ENCODE peak calls at places on chromosomes 5 and 9, in six cellular contexts. I is cardiac fibroblast, X is left lung, J is WTC11, S is AG09309, H is neural crest cell. C is an unnamed sample.

GRCh38 chr5:115838885-115839518 is 2.4 kb downstream of the ATG12 start:
- DNase-seq in H (no peak), J (no peak), I (peak), S (no peak), X (no peak), C (no peak)

GRCh38 chr5:39274388-39275085 is 55.2 kb upstream of the FYB1 start:
- DNase-seq in J (no peak), H (no peak), S (no peak), X (no peak), I (peak), C (no peak)

GRCh38 chr9:136328622-136329041 is 1.3 kb downstream of the GPSM1 start:
- DNase-seq in X (peak), H (peak), J (no peak), S (no peak), I (peak), C (no peak)

GRCh38 chr9:136646827-136647711 is 15.6 kb upstream of the EGFL7 start:
- DNase-seq in J (no peak), H (no peak), S (no peak), I (no peak), X (peak), C (no peak)

GRCh38 chr9:86304236-86304730 is 21.9 kb upstream of the ISCA1 start:
- DNase-seq in H (no peak), S (no peak), I (peak), X (no peak), J (no peak), C (no peak)

GRCh38 chr5:159975462-159976019 is 33.4 kb upstream of the TTC1 start:
- DNase-seq in J (no peak), S (peak), X (no peak), H (no peak), I (peak), C (no peak)

GRCh38 chr9:120868339-120868675 is 8.7 kb downstream of the PHF19 start:
- DNase-seq in I (peak), X (no peak), H (no peak), J (no peak), S (peak), C (no peak)

GRCh38 chr5:159120446-159120845 is 20.7 kb upstream of the EBF1 start:
- DNase-seq in I (no peak), X (no peak), J (no peak), H (no peak), S (no peak), C (no peak)

GRCh38 chr9:113853333-113853732 is 22.8 kb upstream of the ZNF618 start:
- DNase-seq in J (peak), S (no peak), H (no peak), I (peak), X (no peak), C (no peak)

GRCh38 chr9:69899491-69899890 is 78.9 kb downstream of the CFAP95 start:
- DNase-seq in S (no peak), X (no peak), H (no peak), I (no peak), J (no peak), C (no peak)

GRCh38 chr5:144202072-144202471 is 31.4 kb downstream of the KCTD16 start:
- DNase-seq in J (no peak), S (no peak), I (peak), X (no peak), H (no peak), C (no peak)

GRCh38 chr5:154276236-154276792 is 85.8 kb downstream of the GALNT10 start:
- DNase-seq in H (no peak), X (no peak), J (no peak), S (no peak), I (no peak), C (no peak)

GRCh38 chr5:72888595-72888994 is 67.2 kb upstream of the FCHO2 start:
- DNase-seq in I (no peak), J (no peak), S (no peak), X (no peak), H (no peak), C (no peak)

GRCh38 chr5:175576591-175576990 is 81.3 kb upstream of the HRH2 start:
- DNase-seq in J (no peak), X (no peak), H (no peak), I (no peak), S (no peak), C (no peak)

GRCh38 chr9:115146581-115147021 is 28.6 kb upstream of the TNC start:
- DNase-seq in J (no peak), X (no peak), I (peak), S (peak), H (no peak), C (no peak)

GRCh38 chr5:1670342-1670741 is 129.3 kb downstream of the MRPL36 start:
- DNase-seq in J (no peak), H (no peak), S (peak), X (no peak), I (no peak), C (no peak)

GRCh38 chr9:136572596-136573313 is 26.9 kb upstream of the NOTCH1 start:
- DNase-seq in I (no peak), S (no peak), X (peak), H (no peak), J (no peak), C (no peak)

GRCh38 chr5:64811050-64811640 is 42.4 kb downstream of the CWC27 start:
- DNase-seq in X (no peak), S (peak), I (peak), H (no peak), J (no peak), C (peak)

GRCh38 chr9:3863114-3863528 is 337.3 kb upstream of the RFX3 start:
- DNase-seq in S (peak), I (peak), X (no peak), J (no peak), H (no peak), C (no peak)

GRCh38 chr5:75567710-75568109 is 43.5 kb upstream of the ANKDD1B start:
- DNase-seq in X (no peak), S (no peak), I (peak), J (no peak), H (no peak), C (no peak)

GRCh38 chr9:114070188-114071103 is 7.7 kb downstream of the AMBP start:
- DNase-seq in J (no peak), X (peak), I (no peak), S (no peak), H (no peak), C (no peak)

GRCh38 chr9:133876836-133877235 is 115.3 kb downstream of the VAV2 start:
- DNase-seq in H (no peak), I (no peak), X (no peak), S (no peak), J (no peak), C (no peak)

GRCh38 chr5:135662683-135663082 is 83.9 kb upstream of the CXCL14 start:
- DNase-seq in S (no peak), H (no peak), X (no peak), J (no peak), I (no peak), C (no peak)

GRCh38 chr9:32644698-32645097 is 9.2 kb upstream of the TAF1L start:
- DNase-seq in S (peak), I (peak), J (no peak), H (no peak), X (no peak), C (no peak)

GRCh38 chr5:42005561-42006153 is 80.6 kb downstream of the FBXO4 start:
- DNase-seq in S (no peak), H (no peak), X (no peak), I (peak), J (no peak), C (no peak)

GRCh38 chr5:133121080-133121479 is 69.3 kb downstream of the HSPA4 start:
- DNase-seq in X (no peak), S (no peak), I (no peak), J (no peak), H (no peak), C (no peak)

GRCh38 chr5:141758316-141758965 is 76.4 kb upstream of the ARAP3 start:
- DNase-seq in I (no peak), S (no peak), H (peak), X (no peak), J (peak), C (no peak)

GRCh38 chr5:97087138-97087537 is 55.3 kb downstream of the LIX1 start:
- DNase-seq in X (no peak), I (no peak), H (no peak), S (no peak), J (no peak), C (no peak)

GRCh38 chr9:129664664-129665007 is 811 bp upstream of the PRRX2 start:
- DNase-seq in J (no peak), X (no peak), I (no peak), H (no peak), S (no peak), C (no peak)

GRCh38 chr9:4139201-4139600 is 160.7 kb downstream of the GLIS3 start:
- DNase-seq in J (no peak), X (no peak), S (no peak), H (no peak), I (no peak), C (no peak)

GRCh38 chr5:40746703-40747102 is 9.1 kb downstream of the TTC33 start:
- DNase-seq in X (no peak), I (peak), S (no peak), H (no peak), J (no peak), C (no peak)

GRCh38 chr5:72244862-72245371 is 75.1 kb downstream of the MRPS27 start:
- DNase-seq in X (no peak), I (peak), J (peak), H (no peak), S (peak), C (no peak)

GRCh38 chr9:118595719-118596305 is 773.4 kb downstream of the BRINP1 start:
- DNase-seq in J (peak), S (no peak), X (no peak), I (peak), H (peak), C (peak)
- TF ChIP-seq CTCF in J (peak), S (no peak), X (peak), I (peak), H (peak), C (no peak)

DNA sequence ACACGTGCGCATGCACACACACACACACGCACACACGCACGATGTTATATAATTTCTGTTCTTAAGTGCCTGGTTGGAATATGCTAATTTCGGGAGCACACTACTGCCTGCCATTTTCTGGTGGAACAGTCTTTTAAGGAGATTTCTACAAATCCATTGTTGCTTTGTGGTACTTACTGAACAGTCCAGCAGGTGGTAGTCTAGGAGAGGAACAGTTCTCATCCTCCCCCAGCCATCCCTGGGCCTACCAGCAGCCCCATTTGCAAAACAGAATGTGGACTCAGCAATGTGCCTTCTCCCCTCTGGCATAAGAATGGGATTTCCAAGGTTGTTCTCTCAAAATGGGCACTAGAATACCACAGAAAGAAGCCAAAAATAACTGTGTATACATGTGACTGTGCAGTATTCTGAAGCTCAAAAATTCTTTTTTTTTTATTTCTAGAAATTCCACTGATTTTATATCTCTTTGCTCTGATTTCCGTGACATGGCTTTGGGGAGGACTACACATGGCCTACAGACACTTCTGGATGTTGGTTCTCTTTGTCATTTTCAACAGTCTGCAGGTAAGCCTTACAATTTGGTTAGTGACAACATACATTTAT is 281.2 kb downstream of the ARRDC3 start:
- DNase-seq in I (peak), J (peak), X (no peak), S (peak), H (peak), C (peak)
- TF ChIP-seq CTCF in I (peak), J (peak), X (peak), S (peak), H (peak), C (peak)

DNA sequence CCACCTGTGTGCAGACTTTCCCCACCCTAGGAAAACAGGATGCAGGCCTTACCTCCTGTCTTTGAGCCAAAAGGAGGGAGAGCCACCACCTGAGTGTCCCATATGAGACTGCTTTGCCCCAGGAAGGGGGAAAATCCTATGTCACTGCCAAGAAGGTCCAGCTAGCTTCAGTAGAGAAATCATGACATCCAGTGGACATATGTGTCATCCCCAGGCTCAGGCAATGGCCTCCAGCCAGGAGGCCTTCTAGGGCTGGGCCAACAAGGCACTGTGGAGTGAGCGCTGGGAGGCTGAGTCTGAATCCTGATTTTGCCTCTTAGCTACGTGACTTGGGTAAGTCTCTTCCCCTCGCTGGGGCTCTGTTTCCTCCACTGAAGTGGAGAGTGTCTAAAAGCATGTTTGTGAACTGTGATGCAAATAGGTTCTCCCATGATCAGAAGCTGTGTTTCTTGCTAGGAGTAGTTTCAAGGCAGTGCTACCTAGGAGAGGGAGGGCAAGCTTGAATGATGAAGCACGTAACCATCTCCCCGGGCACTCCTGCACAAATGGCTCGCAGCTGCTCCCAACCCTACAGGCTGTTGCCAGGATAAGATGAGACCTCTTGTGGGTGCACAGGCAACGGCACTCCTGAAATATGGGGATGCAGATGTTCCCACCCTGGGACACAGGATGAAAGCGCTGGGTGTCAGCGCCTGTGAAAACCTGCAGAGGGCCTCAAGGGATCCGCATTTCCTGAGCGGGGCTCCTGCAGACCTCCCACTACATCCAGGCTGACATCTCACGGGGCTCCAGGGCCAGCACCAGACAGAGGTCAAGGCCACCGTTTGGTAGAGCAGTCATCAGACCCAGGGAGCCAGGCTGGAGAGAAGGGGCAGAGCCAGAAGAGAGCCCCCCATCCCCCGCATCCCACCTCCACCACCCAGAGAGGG is 60.5 kb downstream of the SMIM23 start:
- DNase-seq in S (no peak), J (no peak), H (no peak), X (no peak), I (peak), C (no peak)
- TF ChIP-seq CTCF in S (peak), J (no peak), H (peak), X (no peak), I (peak), C (no peak)

GRCh38 chr9:137721899-137722298 is 103.1 kb downstream of the EHMT1 start:
- DNase-seq in H (no peak), I (no peak), S (no peak), X (no peak), J (no peak), C (no peak)
- TF ChIP-seq CTCF in H (peak), I (no peak), S (no peak), X (no peak), J (no peak), C (no peak)

GRCh38 chr9:125409637-125410521 is 148.3 kb downstream of the GAPVD1 start:
- DNase-seq in X (no peak), H (no peak), I (peak), J (peak), S (no peak), C (no peak)

GRCh38 chr9:125407432-125407973 is 145.9 kb downstream of the GAPVD1 start:
- DNase-seq in J (no peak), X (no peak), I (no peak), S (no peak), H (no peak), C (no peak)

GRCh38 chr9:125410522-125410894 is 148.9 kb downstream of the GAPVD1 start:
- DNase-seq in H (no peak), I (no peak), J (no peak), S (no peak), X (no peak), C (no peak)

GRCh38 chr9:125407974-125408900 is 146.6 kb downstream of the GAPVD1 start:
- DNase-seq in S (peak), X (peak), J (peak), I (peak), H (peak), C (peak)

DNA sequence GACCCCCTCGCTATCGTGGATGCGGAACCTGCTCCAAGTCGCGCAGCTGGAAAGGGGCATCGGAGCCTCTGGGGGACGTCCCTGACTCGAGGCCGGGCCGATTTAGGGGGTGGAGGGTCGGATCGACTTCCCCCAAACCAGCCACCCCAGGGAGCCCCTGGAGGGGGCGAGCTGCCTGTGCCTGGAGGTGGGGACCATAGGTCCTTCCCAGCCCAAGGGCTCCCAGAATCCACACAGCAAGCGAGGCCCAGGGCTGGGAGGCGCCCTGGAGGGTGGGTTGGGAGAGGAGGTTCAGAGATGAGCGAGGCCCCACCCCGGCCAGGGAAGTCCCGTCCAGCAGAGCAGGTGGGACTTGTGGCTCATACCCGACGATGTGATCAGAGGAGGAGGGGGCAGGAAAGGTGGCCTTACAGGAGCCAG is 147.6 kb downstream of the GAPVD1 start:
- DNase-seq in J (no peak), I (no peak), H (no peak), X (no peak), S (no peak), C (no peak)
- TF ChIP-seq CTCF in J (no peak), I (no peak), H (no peak), X (no peak), S (no peak), C (no peak)

DNA sequence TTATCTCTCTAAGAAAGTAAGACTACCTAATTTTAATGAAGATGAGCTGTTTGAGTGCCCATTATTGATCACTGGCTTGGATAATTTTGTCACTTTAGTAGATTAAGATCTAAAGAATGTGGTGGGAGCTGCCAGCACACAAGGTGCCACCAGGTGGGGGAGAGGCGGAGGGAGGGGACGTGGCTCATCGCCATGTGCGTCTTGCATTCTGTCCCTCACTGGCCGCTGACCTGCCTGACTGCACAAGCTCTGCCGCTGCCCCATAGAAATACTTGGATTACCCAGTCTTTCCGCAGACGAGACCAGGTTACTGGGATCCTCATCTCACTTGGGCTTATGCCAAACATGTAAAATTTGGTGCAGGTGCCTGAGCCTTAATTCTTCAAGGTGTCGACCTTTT is 37.6 kb downstream of the RHOBTB3 start:
- DNase-seq in S (no peak), X (no peak), I (no peak), J (no peak), H (no peak), C (no peak)
- TF ChIP-seq CTCF in S (no peak), X (no peak), I (no peak), J (no peak), H (no peak), C (no peak)